ENCODE peak calls at places on chromosomes 11 and 22, in six cellular contexts. Y is progenitor cell of endocrine pancreas, A is HTR-8/SVneo, Z is Daoy, H is A549, R is LHCN-M2. Q is an unnamed sample.
A peak's percentile ranks its signal among the peaks of the same experiment; 100 is the strongest.

GRCh38 chr11:38411149-38411548 is 1813.1 kb upstream of the RAG2 start:
- DNase-seq in H (no peak), Z (no peak), Y (no peak), R (no peak), A (no peak), Q (no peak)

GRCh38 chr11:93849751-93850584 is 450 bp downstream of the VSTM5 start:
- DNase-seq in Z (peak; percentile 22), H (peak; percentile 11), R (no peak), Y (no peak), A (no peak), Q (no peak)

GRCh38 chr11:40129276-40129675 is 1330.2 kb downstream of the LRRC4C start:
- DNase-seq in A (no peak), Z (no peak), H (peak; percentile 9), Y (no peak), R (no peak), Q (peak; percentile 34)

GRCh38 chr22:20904008-20904979 is 12.9 kb upstream of the CRKL start:
- DNase-seq in Y (no peak), A (peak; percentile 43), Z (peak; percentile 73), R (peak; percentile 93), H (peak; percentile 82), Q (no peak)

GRCh38 chr22:35540600-35541253 is at the start of gene RASD2:
- DNase-seq in Y (peak; percentile 22), R (no peak), H (peak; percentile 57), Z (peak; percentile 71), A (peak; percentile 28), Q (no peak)

GRCh38 chr11:77062924-77063323 is 3.8 kb upstream of the CAPN5 start:
- DNase-seq in R (no peak), Y (no peak), H (no peak), A (no peak), Z (no peak), Q (no peak)

GRCh38 chr22:43136255-43136654 is 6.9 kb downstream of the MCAT start:
- DNase-seq in R (no peak), H (peak; percentile 25), Y (peak; percentile 45), Z (peak; percentile 50), A (peak; percentile 67), Q (peak; percentile 63)

GRCh38 chr22:21902296-21903087 is 35.0 kb upstream of the MAPK1 start:
- DNase-seq in Y (no peak), Z (no peak), R (no peak), H (no peak), A (no peak), Q (no peak)

GRCh38 chr22:39209756-39210155 is 35.0 kb downstream of the PDGFB start:
- DNase-seq in R (no peak), Z (no peak), A (no peak), H (no peak), Y (no peak), Q (no peak)

GRCh38 chr11:77450227-77450626 is 23.7 kb downstream of the PAK1 start:
- DNase-seq in R (no peak), Y (no peak), Z (no peak), A (no peak), H (no peak), Q (no peak)

GRCh38 chr11:96019810-96020747 is 96.2 kb upstream of the MTMR2 start:
- DNase-seq in Z (no peak), A (no peak), R (no peak), Y (no peak), H (no peak), Q (no peak)

Q was measured in COLO829.